ENCODE peak calls at places on chromosomes 4 and X, in seven cellular contexts. One of them, this sample, is unnamed.

GRCh38 chrX:152733261-152733975 is at the start of the genes CSAG1 and MAGEA12:
- DNase-seq in BE2C: no peak
- DNase-seq in CD8-positive, alpha-beta T cell: no peak
- DNase-seq in NCI-H748 treated with DMSO at 0.1 percent for 48 hours: peak
- DNase-seq in T47D: no peak
- DNase-seq in fibroblast of pulmonary artery: no peak
- DNase-seq in putamen: no peak
- DNase-seq in this sample: no peak

GRCh38 chr4:160947653-160948052 is 1216.1 kb downstream of the FSTL5 start:
- DNase-seq in BE2C: no peak
- DNase-seq in CD8-positive, alpha-beta T cell: no peak
- DNase-seq in NCI-H748 treated with DMSO at 0.1 percent for 48 hours: no peak
- DNase-seq in T47D: no peak
- DNase-seq in fibroblast of pulmonary artery: no peak
- DNase-seq in putamen: no peak
- DNase-seq in this sample: no peak

GRCh38 chr4:80261989-80262600 is 4.4 kb upstream of the FGF5 start:
- DNase-seq in BE2C: no peak
- DNase-seq in CD8-positive, alpha-beta T cell: no peak
- DNase-seq in NCI-H748 treated with DMSO at 0.1 percent for 48 hours: no peak
- DNase-seq in T47D: no peak
- DNase-seq in fibroblast of pulmonary artery: no peak
- DNase-seq in putamen: no peak
- DNase-seq in this sample: no peak

GRCh38 chr4:163697121-163697520 is 202.6 kb downstream of the TMA16 start:
- DNase-seq in BE2C: no peak
- DNase-seq in CD8-positive, alpha-beta T cell: no peak
- DNase-seq in NCI-H748 treated with DMSO at 0.1 percent for 48 hours: no peak
- DNase-seq in T47D: no peak
- DNase-seq in fibroblast of pulmonary artery: no peak
- DNase-seq in putamen: no peak
- DNase-seq in this sample: peak

GRCh38 chrX:113370001-113370400 is 529.4 kb upstream of the AMOT start:
- DNase-seq in BE2C: peak
- DNase-seq in CD8-positive, alpha-beta T cell: no peak
- DNase-seq in NCI-H748 treated with DMSO at 0.1 percent for 48 hours: no peak
- DNase-seq in T47D: no peak
- DNase-seq in fibroblast of pulmonary artery: no peak
- DNase-seq in putamen: no peak
- DNase-seq in this sample: no peak

GRCh38 chr4:185473247-185473646 is 1.7 kb upstream of the CCDC110 start:
- DNase-seq in BE2C: no peak
- DNase-seq in CD8-positive, alpha-beta T cell: no peak
- DNase-seq in NCI-H748 treated with DMSO at 0.1 percent for 48 hours: no peak
- DNase-seq in T47D: no peak
- DNase-seq in fibroblast of pulmonary artery: no peak
- DNase-seq in putamen: no peak
- DNase-seq in this sample: no peak

GRCh38 chr4:174012135-174012923 is 271.1 kb downstream of the FBXO8 start:
- DNase-seq in BE2C: no peak
- DNase-seq in CD8-positive, alpha-beta T cell: no peak
- DNase-seq in NCI-H748 treated with DMSO at 0.1 percent for 48 hours: no peak
- DNase-seq in T47D: no peak
- DNase-seq in fibroblast of pulmonary artery: no peak
- DNase-seq in putamen: no peak
- DNase-seq in this sample: no peak

GRCh38 chr4:129598582-129598981 is 502.6 kb downstream of the C4orf33 start:
- DNase-seq in BE2C: no peak
- DNase-seq in CD8-positive, alpha-beta T cell: no peak
- DNase-seq in NCI-H748 treated with DMSO at 0.1 percent for 48 hours: no peak
- DNase-seq in T47D: no peak
- DNase-seq in fibroblast of pulmonary artery: no peak
- DNase-seq in putamen: no peak
- DNase-seq in this sample: no peak

GRCh38 chr4:98482503-98482846 is 175.9 kb downstream of the TSPAN5 start:
- DNase-seq in BE2C: no peak
- DNase-seq in CD8-positive, alpha-beta T cell: no peak
- DNase-seq in NCI-H748 treated with DMSO at 0.1 percent for 48 hours: no peak
- DNase-seq in T47D: no peak
- DNase-seq in fibroblast of pulmonary artery: no peak
- DNase-seq in putamen: no peak
- DNase-seq in this sample: no peak

GRCh38 chrX:47194388-47194787 is 759 bp downstream of the UBA1 start:
- DNase-seq in BE2C: no peak
- DNase-seq in CD8-positive, alpha-beta T cell: no peak
- DNase-seq in NCI-H748 treated with DMSO at 0.1 percent for 48 hours: no peak
- DNase-seq in T47D: no peak
- DNase-seq in fibroblast of pulmonary artery: no peak
- DNase-seq in putamen: no peak
- DNase-seq in this sample: no peak

GRCh38 chr4:183443609-183444148 is 757 bp upstream of the CDKN2AIP start:
- DNase-seq in BE2C: no peak
- DNase-seq in CD8-positive, alpha-beta T cell: peak
- DNase-seq in NCI-H748 treated with DMSO at 0.1 percent for 48 hours: peak
- DNase-seq in T47D: peak
- DNase-seq in fibroblast of pulmonary artery: no peak
- DNase-seq in putamen: no peak
- DNase-seq in this sample: no peak

GRCh38 chr4:40980318-40980883 is 230.6 kb downstream of the NSUN7 start:
- DNase-seq in BE2C: no peak
- DNase-seq in CD8-positive, alpha-beta T cell: no peak
- DNase-seq in NCI-H748 treated with DMSO at 0.1 percent for 48 hours: peak
- DNase-seq in T47D: no peak
- DNase-seq in fibroblast of pulmonary artery: peak
- DNase-seq in putamen: peak
- DNase-seq in this sample: no peak

GRCh38 chr4:69134471-69134870 is 38.2 kb downstream of the UGT2B7 start:
- DNase-seq in BE2C: no peak
- DNase-seq in CD8-positive, alpha-beta T cell: no peak
- DNase-seq in NCI-H748 treated with DMSO at 0.1 percent for 48 hours: no peak
- DNase-seq in T47D: no peak
- DNase-seq in fibroblast of pulmonary artery: no peak
- DNase-seq in putamen: no peak
- DNase-seq in this sample: no peak

GRCh38 chr4:45155081-45155777 is 428.9 kb upstream of the GNPDA2 start:
- DNase-seq in BE2C: no peak
- DNase-seq in CD8-positive, alpha-beta T cell: no peak
- DNase-seq in NCI-H748 treated with DMSO at 0.1 percent for 48 hours: no peak
- DNase-seq in T47D: no peak
- DNase-seq in fibroblast of pulmonary artery: peak
- DNase-seq in putamen: no peak
- DNase-seq in this sample: peak

GRCh38 chrX:110178179-110178865 is 139.6 kb downstream of the AMMECR1 start:
- DNase-seq in BE2C: peak
- DNase-seq in CD8-positive, alpha-beta T cell: no peak
- DNase-seq in NCI-H748 treated with DMSO at 0.1 percent for 48 hours: no peak
- DNase-seq in T47D: no peak
- DNase-seq in fibroblast of pulmonary artery: no peak
- DNase-seq in putamen: no peak
- DNase-seq in this sample: no peak

GRCh38 chr4:142408003-142408441 is 438.1 kb downstream of the INPP4B start:
- DNase-seq in BE2C: no peak
- DNase-seq in CD8-positive, alpha-beta T cell: no peak
- DNase-seq in NCI-H748 treated with DMSO at 0.1 percent for 48 hours: no peak
- DNase-seq in T47D: no peak
- DNase-seq in fibroblast of pulmonary artery: peak
- DNase-seq in putamen: no peak
- DNase-seq in this sample: peak

GRCh38 chrX:103211012-103211715 is 3.7 kb upstream of the BEX4 start:
- DNase-seq in BE2C: peak
- DNase-seq in CD8-positive, alpha-beta T cell: peak
- DNase-seq in NCI-H748 treated with DMSO at 0.1 percent for 48 hours: peak
- DNase-seq in T47D: no peak
- DNase-seq in fibroblast of pulmonary artery: peak
- DNase-seq in putamen: peak
- DNase-seq in this sample: peak

GRCh38 chrX:101415180-101416130 is 7.4 kb downstream of the HNRNPH2 start:
- DNase-seq in BE2C: peak
- DNase-seq in CD8-positive, alpha-beta T cell: peak
- DNase-seq in NCI-H748 treated with DMSO at 0.1 percent for 48 hours: peak
- DNase-seq in T47D: no peak
- DNase-seq in fibroblast of pulmonary artery: peak
- DNase-seq in putamen: peak
- DNase-seq in this sample: peak

GRCh38 chrX:41384041-41384705 is 50.2 kb downstream of the DDX3X start:
- DNase-seq in BE2C: no peak
- DNase-seq in CD8-positive, alpha-beta T cell: no peak
- DNase-seq in NCI-H748 treated with DMSO at 0.1 percent for 48 hours: no peak
- DNase-seq in T47D: no peak
- DNase-seq in fibroblast of pulmonary artery: peak
- DNase-seq in putamen: no peak
- DNase-seq in this sample: peak

GRCh38 chr4:158845166-158846041 is 76.6 kb downstream of the FNIP2 start:
- DNase-seq in BE2C: no peak
- DNase-seq in CD8-positive, alpha-beta T cell: no peak
- DNase-seq in NCI-H748 treated with DMSO at 0.1 percent for 48 hours: no peak
- DNase-seq in T47D: no peak
- DNase-seq in fibroblast of pulmonary artery: no peak
- DNase-seq in putamen: no peak
- DNase-seq in this sample: no peak

GRCh38 chr4:95550566-95550965 is 1.8 kb upstream of the UNC5C start:
- DNase-seq in BE2C: no peak
- DNase-seq in CD8-positive, alpha-beta T cell: no peak
- DNase-seq in NCI-H748 treated with DMSO at 0.1 percent for 48 hours: no peak
- DNase-seq in T47D: no peak
- DNase-seq in fibroblast of pulmonary artery: no peak
- DNase-seq in putamen: no peak
- DNase-seq in this sample: no peak

GRCh38 chrX:39158801-39159657 is 357.8 kb downstream of the MID1IP1 start:
- DNase-seq in BE2C: peak
- DNase-seq in CD8-positive, alpha-beta T cell: no peak
- DNase-seq in NCI-H748 treated with DMSO at 0.1 percent for 48 hours: peak
- DNase-seq in T47D: no peak
- DNase-seq in fibroblast of pulmonary artery: peak
- DNase-seq in putamen: no peak
- DNase-seq in this sample: peak

GRCh38 chr4:89751416-89751815 is 85.5 kb downstream of the SNCA start:
- DNase-seq in BE2C: no peak
- DNase-seq in CD8-positive, alpha-beta T cell: no peak
- DNase-seq in NCI-H748 treated with DMSO at 0.1 percent for 48 hours: peak
- DNase-seq in T47D: no peak
- DNase-seq in fibroblast of pulmonary artery: no peak
- DNase-seq in putamen: no peak
- DNase-seq in this sample: no peak

GRCh38 chrX:50798782-50799181 is 15.2 kb downstream of the SHROOM4 start:
- DNase-seq in BE2C: no peak
- DNase-seq in CD8-positive, alpha-beta T cell: no peak
- DNase-seq in NCI-H748 treated with DMSO at 0.1 percent for 48 hours: no peak
- DNase-seq in T47D: no peak
- DNase-seq in fibroblast of pulmonary artery: no peak
- DNase-seq in putamen: no peak
- DNase-seq in this sample: no peak

GRCh38 chr4:41256740-41257256 is at the start of gene UCHL1:
- DNase-seq in BE2C: peak
- DNase-seq in CD8-positive, alpha-beta T cell: no peak
- DNase-seq in NCI-H748 treated with DMSO at 0.1 percent for 48 hours: peak
- DNase-seq in T47D: no peak
- DNase-seq in fibroblast of pulmonary artery: peak
- DNase-seq in putamen: peak
- DNase-seq in this sample: peak

GRCh38 chr4:57658673-57659072 is 548.5 kb upstream of the IGFBP7 start:
- DNase-seq in BE2C: no peak
- DNase-seq in CD8-positive, alpha-beta T cell: no peak
- DNase-seq in NCI-H748 treated with DMSO at 0.1 percent for 48 hours: no peak
- DNase-seq in T47D: no peak
- DNase-seq in fibroblast of pulmonary artery: no peak
- DNase-seq in putamen: no peak
- DNase-seq in this sample: no peak

GRCh38 chr4:177100307-177100706 is 209.4 kb upstream of the NEIL3 start:
- DNase-seq in BE2C: no peak
- DNase-seq in CD8-positive, alpha-beta T cell: no peak
- DNase-seq in NCI-H748 treated with DMSO at 0.1 percent for 48 hours: no peak
- DNase-seq in T47D: no peak
- DNase-seq in fibroblast of pulmonary artery: no peak
- DNase-seq in putamen: no peak
- DNase-seq in this sample: no peak

GRCh38 chr4:158722291-158722916 is 792 bp downstream of the PPID start:
- DNase-seq in BE2C: no peak
- DNase-seq in CD8-positive, alpha-beta T cell: peak
- DNase-seq in NCI-H748 treated with DMSO at 0.1 percent for 48 hours: no peak
- DNase-seq in T47D: no peak
- DNase-seq in fibroblast of pulmonary artery: peak
- DNase-seq in putamen: peak
- DNase-seq in this sample: peak

GRCh38 chr4:8754634-8755589 is 116.7 kb downstream of the HMX1 start:
- DNase-seq in BE2C: peak
- DNase-seq in CD8-positive, alpha-beta T cell: no peak
- DNase-seq in NCI-H748 treated with DMSO at 0.1 percent for 48 hours: no peak
- DNase-seq in T47D: no peak
- DNase-seq in fibroblast of pulmonary artery: no peak
- DNase-seq in putamen: no peak
- DNase-seq in this sample: no peak

GRCh38 chrX:136779346-136779781 is 1.4 kb downstream of the ARHGEF6 start:
- DNase-seq in BE2C: no peak
- DNase-seq in CD8-positive, alpha-beta T cell: no peak
- DNase-seq in NCI-H748 treated with DMSO at 0.1 percent for 48 hours: no peak
- DNase-seq in T47D: no peak
- DNase-seq in fibroblast of pulmonary artery: no peak
- DNase-seq in putamen: no peak
- DNase-seq in this sample: no peak

This sample was measured in fibroblast of mammary gland.